ENCODE peak calls at places on chromosomes 12 and 14, in five cellular contexts. R is lower lobe of right lung, Z is BE2C, P is hepatocyte, C is sigmoid colon. V is an unnamed sample. For H3K4me1 and H3K27me3, the result is how much of the 10 kb centered on the place peaks cover.

GRCh38 chr12:94073441-94074051 is 74.8 kb upstream of the PLXNC1 start:
- DNase-seq in R (no peak), Z (no peak), P (no peak), C (peak), V (no peak)

GRCh38 chr14:104263671-104264358 is 125.4 kb downstream of the KIF26A start:
- DNase-seq in R (peak), Z (peak), P (no peak), C (no peak), V (no peak)

GRCh38 chr12:109840349-109841073 is 7.3 kb upstream of the TRPV4 start:
- DNase-seq in R (peak), Z (no peak), P (no peak), C (no peak), V (no peak)

GRCh38 chr12:130960787-130961186 is 7.1 kb downstream of the ADGRD1 start:
- DNase-seq in R (no peak), Z (no peak), P (no peak), C (no peak), V (no peak)

GRCh38 chr12:130354407-130354806 is 16.7 kb downstream of the PIWIL1 start:
- DNase-seq in R (no peak), Z (no peak), P (no peak), C (no peak), V (no peak)

GRCh38 chr12:77189463-77189862 is 124.1 kb upstream of the E2F7 start:
- DNase-seq in R (no peak), Z (no peak), P (peak), C (no peak), V (no peak)

GRCh38 chr12:105107176-105107496 is 395 bp upstream of the WASHC4 start:
- DNase-seq in R (no peak), Z (no peak), P (no peak), C (peak), V (no peak)

GRCh38 chr12:101019667-101020066 is 190.4 kb downstream of the SLC5A8 start:
- DNase-seq in R (no peak), Z (no peak), P (no peak), C (no peak), V (no peak)

GRCh38 chr14:69105326-69105725 is 47.6 kb downstream of the DCAF5 start:
- DNase-seq in R (no peak), Z (no peak), P (no peak), C (no peak), V (no peak)

GRCh38 chr12:91127751-91128150 is 16.5 kb upstream of the LUM start:
- DNase-seq in R (no peak), Z (no peak), P (peak), C (no peak), V (no peak)

GRCh38 chr12:94940771-94941170 is 62.7 kb downstream of the NDUFA12 start:
- DNase-seq in R (no peak), Z (no peak), P (no peak), C (no peak), V (no peak)

GRCh38 chr12:80099259-80099658 is at the start of gene OTOGL:
- DNase-seq in R (no peak), Z (no peak), P (no peak), C (no peak), V (no peak)

DNA sequence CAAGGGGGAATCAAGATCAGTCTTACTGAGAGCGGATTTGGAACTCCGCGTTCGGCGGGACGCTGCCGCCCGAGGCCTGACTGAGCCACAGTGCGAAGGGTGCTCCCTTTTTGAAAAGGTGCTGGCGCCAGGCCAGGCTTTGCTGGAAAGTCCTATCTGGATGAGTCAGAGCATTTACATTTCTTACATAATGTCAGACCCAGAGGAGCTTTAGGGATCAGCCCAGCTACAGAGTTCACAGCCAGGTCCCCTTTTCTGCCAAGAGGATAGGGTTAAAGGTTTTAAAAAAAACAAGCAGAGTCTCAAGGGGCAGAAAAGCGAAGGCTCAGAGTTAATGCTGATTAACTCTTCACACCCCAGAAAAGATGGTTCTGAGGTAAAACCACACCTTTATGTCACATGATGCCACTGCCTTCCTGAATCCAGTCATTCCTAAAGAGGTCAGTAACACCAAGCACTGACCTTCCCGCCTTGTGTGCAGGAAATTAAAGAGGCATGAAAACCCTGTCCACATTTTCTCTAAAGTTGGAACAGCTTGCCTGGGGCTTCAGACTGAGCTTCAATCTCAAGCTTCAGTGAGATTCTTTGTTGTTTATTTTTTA is 11.7 kb upstream of the FBXL14 start:
- DNase-seq in R (peak), Z (peak), P (peak), C (peak), V (peak)
- H3K4me3 ChIP-seq in R (peak), Z (peak), P (peak), C (peak), V (peak)

GRCh38 chr14:36424478-36425102 is 95.4 kb downstream of the NKX2-1 start:
- DNase-seq in R (no peak), Z (no peak), P (no peak), C (no peak), V (no peak)
- H3K4me1 ChIP-seq in R (under half), Z (under half), P (under half), C (under half), V (under half)

GRCh38 chr12:107779077-107779840 is 4.8 kb downstream of the ASCL4 start:
- DNase-seq in R (no peak), Z (no peak), P (no peak), C (no peak), V (no peak)

GRCh38 chr12:107775093-107775721 is 703 bp downstream of the ASCL4 start:
- DNase-seq in R (no peak), Z (peak), P (peak), C (no peak), V (no peak)

GRCh38 chr12:107780298-107780697 is 5.8 kb downstream of the ASCL4 start:
- DNase-seq in R (no peak), Z (no peak), P (no peak), C (no peak), V (no peak)

GRCh38 chr12:107776171-107776570 is 1.7 kb downstream of the ASCL4 start:
- DNase-seq in R (no peak), Z (no peak), P (no peak), C (no peak), V (no peak)

DNA sequence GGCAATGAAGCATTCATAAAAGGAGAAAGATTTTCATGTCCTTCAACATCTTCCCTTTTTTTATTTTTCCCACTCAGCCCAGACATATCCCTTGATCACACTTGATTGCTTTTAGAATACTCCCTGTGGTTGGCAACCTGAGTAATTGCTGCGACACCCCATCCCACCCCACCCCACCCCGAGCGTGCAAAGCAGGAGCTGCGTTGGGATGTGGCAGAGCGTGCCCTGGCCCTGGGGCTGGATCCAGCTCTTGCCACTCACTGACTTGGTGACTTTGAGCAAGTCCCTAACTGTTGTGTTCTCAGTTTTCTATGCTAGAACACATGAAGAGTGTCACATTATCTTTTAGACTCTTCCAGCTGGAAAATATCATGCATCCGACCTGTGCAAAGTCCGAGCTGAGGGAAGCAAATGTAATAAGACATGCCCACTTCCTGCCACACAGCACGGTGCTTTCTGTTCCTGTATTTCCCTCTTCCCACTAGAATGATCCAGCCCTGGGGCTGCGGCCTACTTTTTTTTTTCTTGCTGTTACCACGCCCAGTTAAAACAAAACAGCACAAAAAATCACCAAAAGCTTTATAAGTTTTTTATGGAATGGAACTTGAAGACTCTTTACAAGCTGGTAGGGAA is 4.0 kb downstream of the ASCL4 start:
- DNase-seq in R (no peak), Z (no peak), P (no peak), C (no peak), V (no peak)
- H3K27me3 ChIP-seq in R (under half), Z (half or more), P (half or more), C (under half), V (under half)

GRCh38 chr14:77088645-77089044 is 9.4 kb upstream of the CIPC start:
- DNase-seq in R (no peak), Z (no peak), P (no peak), C (no peak), V (no peak)
- H3K4me3 ChIP-seq in R (no peak), Z (no peak), P (no peak), C (no peak), V (no peak)

GRCh38 chr14:50225974-50226297 is 5.4 kb downstream of the SOS2 start:
- DNase-seq in R (no peak), Z (no peak), P (no peak), C (no peak), V (no peak)

GRCh38 chr14:50228313-50228712 is 3.1 kb downstream of the SOS2 start:
- DNase-seq in R (no peak), Z (no peak), P (no peak), C (no peak), V (no peak)

GRCh38 chr14:50229646-50230045 is 1.7 kb downstream of the SOS2 start:
- DNase-seq in R (no peak), Z (no peak), P (no peak), C (no peak), V (no peak)

GRCh38 chr14:50222061-50222613 is 9.2 kb downstream of the SOS2 start:
- DNase-seq in R (no peak), Z (no peak), P (no peak), C (no peak), V (no peak)

DNA sequence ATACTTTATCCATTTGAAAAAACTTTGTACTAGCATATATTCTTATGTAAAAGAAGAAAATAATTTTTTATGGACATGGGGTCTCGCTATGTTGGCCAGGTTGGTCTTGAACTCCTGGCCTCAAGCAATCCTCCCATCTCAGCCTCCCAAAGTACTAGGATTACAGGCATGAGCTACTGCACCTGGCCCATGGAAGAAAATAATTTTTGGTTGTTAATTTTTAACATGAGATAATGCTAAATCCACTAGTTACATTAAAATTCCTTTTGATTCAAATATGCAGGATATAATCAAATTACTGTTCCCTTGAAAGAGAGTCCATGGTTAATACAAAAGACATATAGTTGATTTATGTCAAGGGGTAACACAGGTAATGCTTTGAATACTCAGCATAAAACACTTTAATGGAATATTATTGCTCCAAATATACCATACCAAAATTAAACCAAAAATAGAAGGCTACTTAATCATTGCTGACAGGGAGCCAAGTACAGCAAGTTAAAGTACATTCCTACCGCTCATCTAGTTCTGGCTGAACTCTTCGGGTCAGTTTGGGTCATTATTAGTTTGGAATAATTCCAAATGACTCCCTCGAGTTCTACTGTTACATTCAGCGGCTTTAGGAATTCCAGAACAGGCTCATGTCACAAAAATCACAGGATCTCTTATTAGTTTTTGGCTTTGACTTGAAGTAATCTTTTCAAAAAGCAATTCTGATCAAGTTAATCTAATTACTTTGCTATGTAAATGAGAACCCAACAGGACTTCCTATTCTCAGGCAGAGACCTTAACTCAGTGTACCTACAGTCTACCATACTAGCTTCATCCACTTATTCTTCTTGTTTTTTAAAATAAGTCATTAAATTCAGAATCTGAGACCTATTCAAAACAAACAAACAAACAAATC is 6.1 kb downstream of the SOS2 start:
- DNase-seq in R (no peak), Z (no peak), P (no peak), C (no peak), V (no peak)
- H3K4me1 ChIP-seq in R (half or more), Z (under half), P (under half), C (under half), V (half or more)

GRCh38 chr12:53989227-53990113 is 4.5 kb downstream of the HOXC10 start:
- DNase-seq in R (no peak), Z (peak), P (peak), C (no peak), V (no peak)

GRCh38 chr12:53986686-53987180 is 1.8 kb downstream of the HOXC10 start:
- DNase-seq in R (no peak), Z (no peak), P (no peak), C (no peak), V (no peak)

GRCh38 chr12:53985900-53986685 is 1.1 kb downstream of the HOXC10 start:
- DNase-seq in R (no peak), Z (no peak), P (no peak), C (no peak), V (no peak)

GRCh38 chr12:53988519-53989226 is 3.7 kb downstream of the HOXC10 start:
- DNase-seq in R (no peak), Z (no peak), P (no peak), C (no peak), V (no peak)

GRCh38 chr12:53987748-53988147 is 2.8 kb downstream of the HOXC10 start:
- DNase-seq in R (no peak), Z (no peak), P (no peak), C (no peak), V (no peak)
- H3K27me3 ChIP-seq in R (half or more), Z (under half), P (half or more), C (half or more), V (half or more)

GRCh38 chr12:65728348-65728912 is 95.9 kb upstream of the HMGA2 start:
- DNase-seq in R (no peak), Z (no peak), P (no peak), C (no peak), V (no peak)
- H3K4me3 ChIP-seq in R (no peak), Z (no peak), P (peak), C (no peak), V (no peak)